ENCODE peak calls at places on chromosomes 11 and 22, in ten cellular contexts. O is psoas muscle, F is endothelial cell, E is NCI-H226, X is NCI-H1092 treated with DMSO at 0.1 percent for 48 hours, T is DMS153, Z is lower leg skin, R is cardiac muscle cell, C is transverse colon, K is caudate nucleus. N is an unnamed sample.

GRCh38 chr11:19821412-19821875 is 108.8 kb downstream of the NAV2 start:
- DNase-seq in X (no peak), R (no peak), K (no peak), E (no peak), T (no peak), O (no peak), F (no peak), Z (no peak), C (no peak), N (no peak)

GRCh38 chr11:45534132-45534531 is 131.3 kb downstream of the CHST1 start:
- DNase-seq in T (no peak), K (no peak), O (no peak), Z (no peak), X (no peak), E (no peak), R (no peak), F (no peak), C (no peak), N (no peak)

GRCh38 chr11:70244698-70245097 is 25.8 kb upstream of the PPFIA1 start:
- DNase-seq in Z (no peak), R (no peak), K (no peak), T (no peak), C (no peak), F (no peak), X (no peak), E (peak), O (peak), N (no peak)

GRCh38 chr22:36339171-36340065 is 48.3 kb downstream of the MYH9 start:
- DNase-seq in F (no peak), C (no peak), X (no peak), T (no peak), K (no peak), R (no peak), E (no peak), Z (no peak), O (no peak), N (no peak)

GRCh38 chr11:11531127-11531526 is 90.7 kb downstream of the GALNT18 start:
- DNase-seq in T (no peak), X (peak), C (no peak), Z (no peak), E (no peak), O (no peak), F (no peak), R (no peak), K (no peak), N (no peak)

GRCh38 chr11:31987118-31988005 is 103.5 kb upstream of the RCN1 start:
- DNase-seq in F (peak), Z (no peak), X (no peak), E (no peak), T (no peak), C (no peak), K (no peak), R (peak), O (no peak), N (no peak)

GRCh38 chr11:100593321-100593720 is 93.8 kb upstream of the ARHGAP42 start:
- DNase-seq in E (no peak), T (no peak), R (no peak), K (no peak), C (no peak), Z (no peak), X (no peak), O (no peak), F (no peak), N (no peak)

GRCh38 chr11:10911907-10912306 is 54.1 kb upstream of the ZBED5 start:
- DNase-seq in R (no peak), O (no peak), F (no peak), C (no peak), Z (no peak), E (no peak), T (no peak), X (no peak), K (no peak), N (no peak)

GRCh38 chr22:22125579-22126468 is 118.8 kb upstream of the VPREB1 start:
- DNase-seq in T (no peak), Z (no peak), X (no peak), O (no peak), C (no peak), E (no peak), F (no peak), K (no peak), R (no peak), N (no peak)

GRCh38 chr22:46203590-46203980 is 46.5 kb downstream of the CDPF1 start:
- DNase-seq in T (no peak), F (no peak), O (no peak), K (no peak), Z (no peak), C (peak), X (no peak), E (no peak), R (no peak), N (no peak)

GRCh38 chr11:8033791-8034585 is 46.9 kb downstream of the EIF3F start:
- DNase-seq in C (no peak), T (no peak), X (no peak), R (no peak), E (no peak), O (no peak), Z (peak), F (no peak), K (no peak), N (no peak)

GRCh38 chr11:125454047-125454446 is 42.0 kb downstream of the FEZ1 start:
- DNase-seq in K (no peak), O (no peak), C (no peak), R (no peak), X (no peak), E (no peak), Z (no peak), F (no peak), T (no peak), N (no peak)

GRCh38 chr22:45777852-45778172 is 106.2 kb downstream of the ATXN10 start:
- DNase-seq in E (peak), Z (no peak), C (no peak), O (no peak), T (no peak), F (no peak), K (no peak), X (no peak), R (no peak), N (no peak)

GRCh38 chr22:17172172-17172833 is 13.2 kb upstream of the HDHD5 start:
- DNase-seq in F (peak), T (no peak), O (peak), R (peak), K (peak), E (no peak), Z (no peak), X (no peak), C (no peak), N (peak)

GRCh38 chr22:50727678-50728522 is 10.1 kb upstream of the ACR start:
- DNase-seq in T (no peak), K (no peak), X (no peak), E (no peak), C (no peak), F (no peak), Z (no peak), O (peak), R (no peak), N (peak)

GRCh38 chr22:22951035-22951434 is 63.4 kb downstream of the IGLL5 start:
- DNase-seq in R (no peak), Z (no peak), E (no peak), C (no peak), F (no peak), T (no peak), X (no peak), K (no peak), O (no peak), N (no peak)

GRCh38 chr11:125929445-125930075 is 16.3 kb upstream of the VSIG10L2 start:
- DNase-seq in F (no peak), Z (no peak), T (no peak), R (no peak), O (no peak), K (no peak), C (no peak), E (peak), X (no peak), N (no peak)

N was measured in left cardiac atrium.